ENCODE peak calls at places on chromosomes 12 and 14, in ten cellular contexts. H is NAMALWA; F is activated naive CD8-positive, alpha-beta T cell treated with anti-CD3 and anti-CD28 coated beads, Interleukin-2, amount 50 U/mL, for 24 hours; D is AG10803; Y is NCI-H1092; I is A172; V is astrocyte of the hippocampus; P is bronchial epithelial cell; K is hepatic stellate cell; G is NCI-H1694 treated with DMSO at 0.1 percent for 48 hours. N is an unnamed sample.
A peak's percentile ranks its signal among the peaks of the same experiment; 100 is the strongest.

GRCh38 chr12:22994276-22994675 is 369.3 kb downstream of the ETNK1 start:
- DNase-seq in H (no peak), F (no peak), D (no peak), Y (no peak), I (no peak), V (no peak), P (peak; percentile 90), K (no peak), G (peak; percentile 51), N (no peak)

GRCh38 chr12:54571166-54571856 is 17.1 kb downstream of the PPP1R1A start:
- DNase-seq in H (no peak), F (no peak), D (peak; percentile 59), Y (no peak), I (no peak), V (no peak), P (no peak), K (no peak), G (no peak), N (no peak)

GRCh38 chr14:54650331-54651017 is 83.5 kb downstream of the SAMD4A start:
- DNase-seq in H (no peak), F (no peak), D (peak; percentile 90), Y (no peak), I (peak; percentile 27), V (peak; percentile 81), P (peak; percentile 74), K (peak; percentile 54), G (no peak), N (peak; percentile 32)

GRCh38 chr12:27207626-27208413 is 36.3 kb upstream of the STK38L start:
- DNase-seq in H (no peak), F (peak; percentile 31), D (peak; percentile 41), Y (no peak), I (peak; percentile 45), V (no peak), P (peak; percentile 54), K (no peak), G (no peak), N (no peak)

GRCh38 chr14:98323850-98324249 is 948.1 kb downstream of the BCL11B start:
- DNase-seq in H (no peak), F (no peak), D (no peak), Y (no peak), I (no peak), V (peak; percentile 86), P (no peak), K (no peak), G (no peak), N (no peak)

GRCh38 chr12:24955389-24955788 is 6.5 kb upstream of the BCAT1 start:
- DNase-seq in H (no peak), F (no peak), D (no peak), Y (no peak), I (peak; percentile 35), V (no peak), P (no peak), K (no peak), G (no peak), N (no peak)

GRCh38 chr14:68314642-68315041 is 478.2 kb downstream of the ZFP36L1 start:
- DNase-seq in H (no peak), F (no peak), D (no peak), Y (no peak), I (no peak), V (no peak), P (no peak), K (no peak), G (no peak), N (no peak)

GRCh38 chr12:2290091-2290490 is 237.3 kb downstream of the CACNA1C start:
- DNase-seq in H (no peak), F (no peak), D (no peak), Y (no peak), I (no peak), V (no peak), P (no peak), K (no peak), G (no peak), N (no peak)

GRCh38 chr12:29580971-29581370 is 83.5 kb upstream of the OVCH1 start:
- DNase-seq in H (no peak), F (no peak), D (no peak), Y (no peak), I (no peak), V (no peak), P (no peak), K (no peak), G (no peak), N (no peak)

GRCh38 chr14:99260652-99261551 is 11.1 kb downstream of the BCL11B start:
- DNase-seq in H (no peak), F (peak; percentile 49), D (no peak), Y (no peak), I (no peak), V (no peak), P (no peak), K (no peak), G (peak; percentile 41), N (no peak)

GRCh38 chr12:62749586-62749985 is 185.4 kb downstream of the PPM1H start:
- DNase-seq in H (no peak), F (no peak), D (no peak), Y (no peak), I (no peak), V (no peak), P (no peak), K (no peak), G (no peak), N (no peak)

GRCh38 chr12:55937956-55938355 is 7.0 kb downstream of the DGKA start:
- DNase-seq in H (no peak), F (no peak), D (peak; percentile 18), Y (no peak), I (peak; percentile 61), V (no peak), P (peak; percentile 95), K (no peak), G (no peak), N (no peak)

GRCh38 chr12:79203103-79203502 is 338.5 kb downstream of the SYT1 start:
- DNase-seq in H (no peak), F (no peak), D (no peak), Y (no peak), I (no peak), V (no peak), P (no peak), K (no peak), G (no peak), N (no peak)

GRCh38 chr14:59278111-59278510 is 89.6 kb downstream of the DAAM1 start:
- DNase-seq in H (no peak), F (no peak), D (peak; percentile 92), Y (no peak), I (peak; percentile 79), V (peak; percentile 85), P (peak; percentile 95), K (peak; percentile 54), G (no peak), N (no peak)

GRCh38 chr12:112126000-112126431 is 656 bp downstream of the TRAFD1 start:
- DNase-seq in H (no peak), F (no peak), D (no peak), Y (no peak), I (no peak), V (no peak), P (no peak), K (no peak), G (no peak), N (no peak)

GRCh38 chr12:26062566-26062965 is 62.3 kb downstream of the BHLHE41 start:
- DNase-seq in H (no peak), F (no peak), D (peak; percentile 77), Y (no peak), I (peak; percentile 44), V (peak; percentile 79), P (peak; percentile 61), K (peak; percentile 37), G (no peak), N (no peak)

GRCh38 chr14:56338674-56339073 is 220.5 kb downstream of the PELI2 start:
- DNase-seq in H (no peak), F (no peak), D (no peak), Y (no peak), I (no peak), V (no peak), P (no peak), K (peak; percentile 9), G (no peak), N (no peak)

GRCh38 chr12:33588082-33588712 is 148.6 kb upstream of the SYT10 start:
- DNase-seq in H (peak; percentile 11), F (no peak), D (peak; percentile 6), Y (no peak), I (peak; percentile 79), V (peak; percentile 41), P (peak; percentile 98), K (no peak), G (no peak), N (peak; percentile 12)

GRCh38 chr12:109130755-109131521 is 14.6 kb downstream of the ACACB start:
- DNase-seq in H (no peak), F (no peak), D (no peak), Y (peak; percentile 11), I (no peak), V (peak; percentile 24), P (no peak), K (no peak), G (no peak), N (no peak)

GRCh38 chr14:50311337-50311973 is 574 bp downstream of the L2HGDH start:
- DNase-seq in H (peak; percentile 49), F (no peak), D (no peak), Y (no peak), I (no peak), V (no peak), P (no peak), K (peak; percentile 9), G (peak; percentile 66), N (peak; percentile 58)

GRCh38 chr14:33790996-33791395 is 159.9 kb downstream of the EGLN3 start:
- DNase-seq in H (no peak), F (no peak), D (no peak), Y (no peak), I (no peak), V (no peak), P (no peak), K (no peak), G (no peak), N (no peak)

GRCh38 chr12:29039013-29039412 is 110.1 kb upstream of the FAR2 start:
- DNase-seq in H (no peak), F (no peak), D (peak; percentile 95), Y (no peak), I (no peak), V (peak; percentile 2), P (no peak), K (no peak), G (no peak), N (no peak)

GRCh38 chr14:89773644-89774316 is 180.8 kb downstream of the EFCAB11 start:
- DNase-seq in H (peak; percentile 22), F (peak; percentile 66), D (no peak), Y (no peak), I (peak; percentile 55), V (peak; percentile 77), P (peak; percentile 39), K (no peak), G (no peak), N (peak; percentile 22)

GRCh38 chr12:8127138-8127537 is 3.7 kb downstream of the CLEC4A start:
- DNase-seq in H (no peak), F (no peak), D (no peak), Y (no peak), I (no peak), V (no peak), P (no peak), K (no peak), G (no peak), N (no peak)

GRCh38 chr12:133058203-133059125 is 21.2 kb downstream of the ZNF84 start:
- DNase-seq in H (peak; percentile 41), F (no peak), D (no peak), Y (no peak), I (no peak), V (peak; percentile 7), P (no peak), K (no peak), G (no peak), N (peak; percentile 6)

GRCh38 chr12:124734224-124734788 is 129.4 kb downstream of the SCARB1 start:
- DNase-seq in H (no peak), F (no peak), D (no peak), Y (no peak), I (no peak), V (no peak), P (no peak), K (no peak), G (no peak), N (peak; percentile 96)

GRCh38 chr14:20775043-20775442 is 6.0 kb upstream of the RNASE6 start:
- DNase-seq in H (no peak), F (no peak), D (no peak), Y (no peak), I (no peak), V (no peak), P (no peak), K (no peak), G (no peak), N (no peak)

GRCh38 chr14:93946506-93947170 is 19.5 kb downstream of the FAM181A start:
- DNase-seq in H (no peak), F (no peak), D (no peak), Y (no peak), I (no peak), V (no peak), P (peak; percentile 91), K (no peak), G (no peak), N (no peak)

N was measured in Kasumi-1.